ENCODE peak calls at places on chromosomes 7 and 10, in six cellular contexts. S is CD8-positive, alpha-beta T cell; V is bronchial epithelial cell; Y is AG09309; A is psoas muscle; Q is sigmoid colon. K is an unnamed sample.

GRCh38 chr10:125886914-125887512 is 5.9 kb upstream of the DHX32 start:
- DNase-seq in S (no peak), V (peak), Y (no peak), A (no peak), Q (no peak), K (no peak)

GRCh38 chr7:25619963-25620799 is 391.9 kb upstream of the NPVF start:
- DNase-seq in S (peak), V (no peak), Y (no peak), A (no peak), Q (no peak), K (no peak)

GRCh38 chr7:699260-700170 is 27.0 kb upstream of the DNAAF5 start:
- DNase-seq in S (no peak), V (no peak), Y (no peak), A (peak), Q (peak), K (no peak)

GRCh38 chr7:7971308-7972040 is 2.9 kb downstream of the GLCCI1 start:
- DNase-seq in S (no peak), V (no peak), Y (no peak), A (no peak), Q (no peak), K (no peak)

GRCh38 chr7:33200282-33200681 is 70.9 kb downstream of the BBS9 start:
- DNase-seq in S (no peak), V (no peak), Y (no peak), A (no peak), Q (no peak), K (no peak)

GRCh38 chr10:26887611-26888215 is 27.0 kb upstream of the ABI1 start:
- DNase-seq in S (no peak), V (peak), Y (no peak), A (no peak), Q (no peak), K (no peak)

GRCh38 chr7:84450802-84451201 is 256.2 kb upstream of the SEMA3A start:
- DNase-seq in S (no peak), V (no peak), Y (no peak), A (no peak), Q (no peak), K (no peak)

GRCh38 chr7:100803398-100804161 is 23.7 kb downstream of the EPHB4 start:
- DNase-seq in S (no peak), V (peak), Y (peak), A (peak), Q (peak), K (no peak)

GRCh38 chr7:134710511-134710853 is 63.8 kb downstream of the BPGM start:
- DNase-seq in S (no peak), V (no peak), Y (no peak), A (no peak), Q (no peak), K (no peak)

DNA sequence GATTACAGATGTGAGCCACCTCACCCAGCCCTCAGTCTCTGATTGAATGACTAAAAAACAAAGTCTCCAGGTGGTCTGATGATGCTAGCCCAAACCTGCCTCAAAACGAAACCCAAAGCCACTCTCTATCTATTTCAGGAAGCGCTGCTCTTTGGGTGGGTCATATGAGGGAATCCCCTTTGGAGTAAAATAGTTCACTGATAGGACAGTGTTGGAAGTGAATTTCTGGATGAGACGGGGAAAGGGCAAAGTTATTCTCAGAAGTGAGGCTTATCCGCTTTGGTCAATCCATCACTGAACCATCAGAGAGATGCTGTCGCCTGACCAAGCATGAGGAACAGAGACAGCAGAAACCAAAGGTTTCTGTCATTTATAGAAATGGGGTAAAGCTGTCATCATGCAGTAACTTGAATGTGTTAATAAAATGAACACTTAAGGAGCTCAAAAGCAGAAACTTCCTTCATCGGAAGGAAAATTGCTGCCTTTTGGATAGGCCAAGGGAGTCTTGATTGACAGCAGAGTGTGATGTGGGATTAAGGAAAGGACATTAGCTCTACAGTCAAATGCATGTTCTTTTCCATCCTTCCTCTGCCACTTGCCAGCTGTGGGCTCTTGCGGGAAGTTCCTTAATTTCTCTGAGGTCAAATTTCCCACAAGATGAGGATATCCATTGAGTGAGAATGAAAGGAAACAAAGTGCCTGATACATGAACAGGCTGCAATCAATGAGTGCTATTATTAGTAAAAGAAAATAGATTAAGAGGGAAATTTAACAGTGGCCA is 64.9 kb upstream of the C1QL3 start:
- DNase-seq in S (no peak), V (no peak), Y (no peak), A (no peak), Q (no peak), K (no peak)
- H3K4me3 ChIP-seq in S (no peak), V (no peak), Y (no peak), A (no peak), Q (no peak), K (no peak)

GRCh38 chr10:69375307-69376151 is 41.2 kb downstream of the TACR2 start:
- DNase-seq in S (no peak), V (peak), Y (no peak), A (peak), Q (peak), K (no peak)
- TF ChIP-seq CTCF in S (no peak), V (peak), Y (no peak), A (no peak), Q (no peak), K (no peak)

GRCh38 chr10:71963756-71964668 is at the start of gene CHST3:
- DNase-seq in S (no peak), V (no peak), Y (no peak), A (peak), Q (peak), K (no peak)
- H3K4me3 ChIP-seq in S (peak), V (peak), Y (peak), A (peak), Q (peak), K (peak)

GRCh38 chr10:28738200-28738599 is 60.9 kb downstream of the BAMBI start:
- DNase-seq in S (no peak), V (no peak), Y (no peak), A (no peak), Q (no peak), K (no peak)
- TF ChIP-seq CTCF in S (no peak), V (no peak), Y (peak), A (no peak), Q (no peak), K (peak)

GRCh38 chr10:63262674-63263073 is 129.5 kb downstream of the NRBF2 start:
- DNase-seq in S (no peak), V (no peak), Y (no peak), A (no peak), Q (no peak), K (no peak)
- H3K4me3 ChIP-seq in S (no peak), V (no peak), Y (no peak), A (peak), Q (no peak), K (no peak)

DNA sequence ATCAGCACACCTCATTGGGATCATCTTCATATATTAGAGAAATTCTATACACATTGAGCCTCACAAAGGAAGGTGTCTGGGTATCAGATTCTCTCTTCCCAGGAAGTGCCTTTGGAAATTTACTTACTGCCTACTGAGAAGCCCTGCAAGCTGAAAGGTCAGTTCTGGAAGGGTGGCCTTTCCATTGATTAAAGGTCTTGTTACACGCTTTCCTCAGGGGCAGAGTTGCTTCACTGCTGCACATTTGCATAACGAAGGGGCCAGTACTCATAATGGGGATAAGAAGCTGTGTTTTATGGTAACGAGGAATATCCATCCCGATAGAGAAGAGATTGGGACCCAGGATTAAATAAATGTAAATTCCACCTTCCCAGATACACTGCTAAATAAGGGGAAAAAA is 19.4 kb upstream of the IL15RA start:
- DNase-seq in S (no peak), V (no peak), Y (no peak), A (no peak), Q (no peak), K (no peak)
- TF ChIP-seq CTCF in S (no peak), V (no peak), Y (no peak), A (no peak), Q (no peak), K (no peak)

GRCh38 chr10:97780991-97781540 is 9.3 kb upstream of the SFRP5 start:
- DNase-seq in S (no peak), V (no peak), Y (no peak), A (no peak), Q (no peak), K (no peak)
- H3K4me3 ChIP-seq in S (peak), V (no peak), Y (no peak), A (no peak), Q (no peak), K (no peak)